ENCODE peak calls at places on chromosomes 4 and X, in five cellular contexts. X is SK-MEL-5; V is H4; L is progenitor cell of endocrine pancreas; Z is activated naive CD8-positive, alpha-beta T cell treated with anti-CD3 and anti-CD28 coated beads, Interleukin-2, amount 50 U/mL, for 24 hours. G is an unnamed sample.

GRCh38 chrX:115400960-115401359 is 111.4 kb downstream of the LUZP4 start:
- DNase-seq in L (no peak), Z (no peak), X (peak), V (no peak), G (no peak)

GRCh38 chr4:36274158-36274557 is 7.3 kb upstream of the DTHD1 start:
- DNase-seq in L (no peak), Z (no peak), V (no peak), X (no peak), G (peak)

GRCh38 chr4:55617587-55618197 is 18.4 kb downstream of the NMU start:
- DNase-seq in Z (no peak), V (no peak), X (no peak), L (no peak), G (no peak)

GRCh38 chr4:1960170-1960825 is 48.5 kb downstream of the NELFA start:
- DNase-seq in X (no peak), V (no peak), L (no peak), Z (no peak), G (peak)

GRCh38 chr4:32140636-32141035 is 1420.5 kb downstream of the PCDH7 start:
- DNase-seq in L (no peak), V (peak), X (peak), Z (no peak), G (peak)

GRCh38 chr4:153564630-153565525 is 98.7 kb downstream of the TMEM131L start:
- DNase-seq in V (peak), X (no peak), Z (no peak), L (no peak), G (peak)

GRCh38 chrX:119605739-119606507 is at the start of gene NKRF:
- DNase-seq in X (peak), V (peak), L (peak), Z (peak), G (peak)

GRCh38 chr4:186700746-186701145 is 22.9 kb downstream of the FAT1 start:
- DNase-seq in V (no peak), Z (no peak), L (no peak), X (no peak), G (no peak)

GRCh38 chr4:147821555-147821954 is 89.7 kb downstream of the ARHGAP10 start:
- DNase-seq in Z (no peak), X (no peak), V (no peak), L (no peak), G (no peak)

GRCh38 chr4:183256756-183257385 is 63.2 kb downstream of the CLDN22 start:
- DNase-seq in Z (peak), X (peak), V (peak), L (peak), G (peak)

GRCh38 chrX:74523870-74524735 is 90.3 kb downstream of the RLIM start:
- DNase-seq in V (no peak), L (no peak), X (no peak), Z (no peak), G (no peak)